ENCODE peak calls at places on chromosomes 1 and 21, in seven cellular contexts. E is GM13977, K is PC-3, C is lung, O is GM20000, Y is left lung, Q is hepatocyte. U is an unnamed sample.

GRCh38 chr1:160858127-160858909 is 4.4 kb downstream of the CD244 start:
- DNase-seq in E (no peak), K (no peak), C (no peak), O (no peak), Y (no peak), Q (no peak), U (no peak)

GRCh38 chr1:43997295-43997694 is 5.9 kb downstream of the CCDC24 start:
- DNase-seq in E (no peak), K (no peak), C (no peak), O (no peak), Y (peak; percentile 69), Q (peak; percentile 60), U (no peak)

GRCh38 chr1:2650967-2651645 is 18.3 kb upstream of the MMEL1 start:
- DNase-seq in E (no peak), K (no peak), C (no peak), O (no peak), Y (peak; percentile 44), Q (no peak), U (no peak)

GRCh38 chr1:113811353-113811887 is 856 bp downstream of the RSBN1 start:
- DNase-seq in E (peak; percentile 28), K (peak; percentile 20), C (peak; percentile 39), O (no peak), Y (no peak), Q (peak; percentile 66), U (peak; percentile 52)

GRCh38 chr1:24666794-24667193 is 23.7 kb downstream of the SRRM1 start:
- DNase-seq in E (no peak), K (no peak), C (no peak), O (no peak), Y (no peak), Q (no peak), U (no peak)

GRCh38 chr1:109793486-109794318 is 30.0 kb upstream of the EPS8L3 start:
- DNase-seq in E (no peak), K (peak; percentile 52), C (no peak), O (no peak), Y (no peak), Q (peak; percentile 52), U (no peak)

GRCh38 chr1:98991127-98992003 is 13.3 kb downstream of the PLPPR5 start:
- DNase-seq in E (no peak), K (peak; percentile 81), C (no peak), O (no peak), Y (no peak), Q (peak; percentile 18), U (no peak)

GRCh38 chr1:66623812-66624211 is 89.9 kb downstream of the SGIP1 start:
- DNase-seq in E (no peak), K (peak; percentile 11), C (no peak), O (no peak), Y (no peak), Q (no peak), U (no peak)

GRCh38 chr1:61114178-61114870 is 32.0 kb downstream of the NFIA start:
- DNase-seq in E (no peak), K (no peak), C (no peak), O (no peak), Y (no peak), Q (no peak), U (no peak)

GRCh38 chr1:163781146-163781545 is 459.4 kb downstream of the NUF2 start:
- DNase-seq in E (no peak), K (no peak), C (no peak), O (no peak), Y (no peak), Q (no peak), U (no peak)

GRCh38 chr1:36108314-36108713 is 16.7 kb downstream of the COL8A2 start:
- DNase-seq in E (no peak), K (no peak), C (no peak), O (no peak), Y (no peak), Q (no peak), U (no peak)

GRCh38 chr21:44299085-44299457 is 782 bp upstream of the PFKL start:
- DNase-seq in E (no peak), K (peak; percentile 13), C (no peak), O (peak; percentile 77), Y (no peak), Q (no peak), U (no peak)

GRCh38 chr1:53639251-53639721 is 99.7 kb downstream of the GLIS1 start:
- DNase-seq in E (no peak), K (peak; percentile 79), C (no peak), O (no peak), Y (no peak), Q (no peak), U (no peak)

GRCh38 chr1:228919919-228920318 is 184.6 kb downstream of the RHOU start:
- DNase-seq in E (no peak), K (no peak), C (no peak), O (no peak), Y (no peak), Q (no peak), U (no peak)

GRCh38 chr1:154348429-154349076 is 23.2 kb downstream of the ATP8B2 start:
- DNase-seq in E (no peak), K (no peak), C (no peak), O (no peak), Y (no peak), Q (no peak), U (no peak)

GRCh38 chr1:175297291-175297690 is 104.7 kb upstream of the KIAA0040 start:
- DNase-seq in E (no peak), K (no peak), C (no peak), O (no peak), Y (no peak), Q (no peak), U (no peak)

GRCh38 chr1:205993068-205993467 is 10.1 kb downstream of the RAB7B start:
- DNase-seq in E (no peak), K (no peak), C (no peak), O (no peak), Y (no peak), Q (no peak), U (no peak)

GRCh38 chr21:42685036-42685435 is 31.6 kb downstream of the PDE9A start:
- DNase-seq in E (no peak), K (no peak), C (no peak), O (no peak), Y (peak; percentile 75), Q (no peak), U (no peak)

GRCh38 chr1:7290971-7291970 is 479.8 kb upstream of the VAMP3 start:
- DNase-seq in E (no peak), K (no peak), C (peak; percentile 28), O (no peak), Y (no peak), Q (no peak), U (no peak)

GRCh38 chr1:9345922-9346321 is 53.2 kb downstream of the SPSB1 start:
- DNase-seq in E (no peak), K (no peak), C (no peak), O (no peak), Y (peak; percentile 52), Q (no peak), U (no peak)

DNA sequence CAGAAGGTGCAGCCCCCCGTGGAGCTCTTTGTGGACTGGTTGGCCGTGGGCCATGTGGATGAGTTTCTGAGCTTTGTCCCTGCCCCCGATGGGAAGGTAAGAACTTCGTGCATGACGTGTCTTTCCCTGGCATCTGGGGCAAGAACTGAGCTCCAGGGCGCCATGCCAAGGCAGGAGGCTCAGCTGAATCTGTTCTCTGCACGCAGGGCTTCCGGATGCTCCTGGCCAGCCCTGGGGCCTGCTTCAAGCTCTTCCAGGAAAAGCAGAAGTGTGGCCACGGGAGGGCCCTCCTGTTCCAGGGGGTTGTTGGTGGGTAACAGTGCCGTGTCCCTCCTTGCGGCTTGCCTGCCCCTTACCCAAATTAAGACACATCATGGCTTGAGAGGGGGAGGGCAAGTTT is 27.7 kb downstream of the PADI3 start:
- DNase-seq in E (no peak), K (peak; percentile 94), C (no peak), O (no peak), Y (peak; percentile 89), Q (no peak), U (peak; percentile 68)
- TF ChIP-seq CTCF in E (no peak), K (peak; percentile 63), C (no peak), O (no peak), Y (no peak), Q (no peak), U (no peak)

GRCh38 chr1:147840909-147841308 is 61.7 kb upstream of the GJA8 start:
- DNase-seq in E (peak; percentile 12), K (no peak), C (no peak), O (peak; percentile 12), Y (no peak), Q (peak; percentile 19), U (no peak)
- TF ChIP-seq CTCF in E (peak; percentile 19), K (peak; percentile 36), C (no peak), O (peak; percentile 13), Y (no peak), Q (no peak), U (no peak)

GRCh38 chr1:246280551-246280950 is 226.5 kb downstream of the SMYD3 start:
- DNase-seq in E (no peak), K (peak; percentile 44), C (no peak), O (no peak), Y (no peak), Q (peak; percentile 41), U (no peak)
- TF ChIP-seq CTCF in E (peak; percentile 33), K (peak; percentile 67), C (peak; percentile 7), O (no peak), Y (no peak), Q (peak; percentile 52), U (peak; percentile 55)

GRCh38 chr1:29256395-29256794 is 20.1 kb downstream of the PTPRU start:
- DNase-seq in E (no peak), K (no peak), C (no peak), O (no peak), Y (no peak), Q (no peak), U (peak; percentile 19)

GRCh38 chr1:29258189-29258973 is 22.1 kb downstream of the PTPRU start:
- DNase-seq in E (no peak), K (no peak), C (no peak), O (no peak), Y (no peak), Q (no peak), U (peak; percentile 27)

GRCh38 chr1:29258974-29259801 is 22.9 kb downstream of the PTPRU start:
- DNase-seq in E (no peak), K (no peak), C (no peak), O (no peak), Y (no peak), Q (no peak), U (peak; percentile 42)

GRCh38 chr1:29255134-29255666 is 18.9 kb downstream of the PTPRU start:
- DNase-seq in E (no peak), K (no peak), C (no peak), O (no peak), Y (no peak), Q (no peak), U (peak; percentile 18)

DNA sequence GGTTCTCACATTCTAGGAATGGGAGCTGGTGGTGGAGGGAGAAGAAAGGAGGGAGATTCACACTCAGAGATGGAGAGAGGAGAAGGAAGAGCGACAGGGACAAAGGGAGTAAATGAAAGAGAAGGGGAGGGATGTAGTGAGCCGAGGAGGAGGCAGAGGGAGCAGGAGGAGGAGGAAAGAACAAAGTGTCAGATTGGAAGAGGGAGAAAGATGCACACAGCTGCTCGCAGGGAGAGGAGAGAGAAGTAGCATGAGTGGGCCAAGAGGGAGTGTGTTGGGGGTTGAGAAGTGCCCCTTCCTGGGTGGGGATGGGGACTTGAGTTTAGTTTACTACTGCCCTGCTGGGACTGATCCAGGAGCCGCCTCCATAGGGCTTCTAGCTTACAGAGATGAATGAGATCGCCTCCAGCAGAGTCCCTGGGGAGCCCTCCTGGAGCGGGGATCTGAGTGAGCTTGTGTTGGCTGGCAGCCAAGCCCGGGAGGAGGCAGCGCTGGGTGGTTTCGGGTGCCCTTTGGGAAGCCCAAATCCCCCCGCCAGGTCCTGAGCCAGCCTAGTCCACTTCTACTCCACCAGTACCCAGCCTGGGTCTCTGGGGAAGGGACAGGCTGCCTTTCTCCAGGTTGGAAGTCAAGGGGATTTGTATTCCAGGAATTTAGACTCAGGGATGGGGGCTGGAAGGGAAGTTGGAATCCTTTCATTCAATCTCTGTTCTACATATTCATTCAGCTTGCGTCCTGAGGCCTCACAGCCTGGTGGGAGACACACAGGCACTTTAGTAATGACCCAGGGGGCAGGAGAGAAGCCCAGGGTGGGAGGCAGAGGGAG is 20.9 kb downstream of the PTPRU start:
- DNase-seq in E (no peak), K (no peak), C (no peak), O (no peak), Y (no peak), Q (no peak), U (peak; percentile 38)
- TF ChIP-seq CTCF in E (no peak), K (no peak), C (no peak), O (no peak), Y (no peak), Q (no peak), U (no peak)